ENCODE peak calls at places on chromosomes 2 and 18, in six cellular contexts. H is upper lobe of right lung; L is tibial nerve; S is upper lobe of left lung; Q is gastrocnemius medialis; Z is CD4-positive, alpha-beta T cell. N is an unnamed sample.

GRCh38 chr2:1567556-1568344 is 154.5 kb downstream of the TPO start:
- DNase-seq in H (no peak), Z (no peak), S (no peak), L (no peak), Q (no peak), N (no peak)

GRCh38 chr2:134988994-134989605 is 58.1 kb downstream of the MAP3K19 start:
- DNase-seq in S (no peak), H (no peak), Q (no peak), L (no peak), Z (no peak), N (no peak)

GRCh38 chr2:222844323-222844722 is 16.5 kb upstream of the ACSL3 start:
- DNase-seq in S (no peak), Z (no peak), H (no peak), Q (no peak), L (no peak), N (no peak)

GRCh38 chr18:53906681-53907080 is 317.8 kb downstream of the MBD2 start:
- DNase-seq in S (no peak), L (no peak), Q (no peak), Z (no peak), H (no peak), N (no peak)

GRCh38 chr2:143171817-143172216 is 42.6 kb downstream of the ARHGAP15 start:
- DNase-seq in H (no peak), L (no peak), Q (no peak), S (no peak), Z (no peak), N (no peak)

GRCh38 chr2:156787517-156787916 is 351.3 kb downstream of the GPD2 start:
- DNase-seq in Z (no peak), S (no peak), L (no peak), H (no peak), Q (peak; percentile 45), N (no peak)

GRCh38 chr18:35158728-35159443 is 81.9 kb upstream of the ZNF397 start:
- DNase-seq in Q (no peak), S (no peak), L (no peak), Z (no peak), H (no peak), N (no peak)

GRCh38 chr2:179702912-179703311 is 158.5 kb downstream of the ZNF385B start:
- DNase-seq in Q (no peak), Z (no peak), S (no peak), L (no peak), H (no peak), N (no peak)

GRCh38 chr2:241842620-241843211 is 16.0 kb downstream of the PDCD1 start:
- DNase-seq in Z (no peak), H (peak; percentile 82), S (peak; percentile 83), Q (no peak), L (peak; percentile 36), N (no peak)

GRCh38 chr2:10382313-10383061 is 65.6 kb downstream of the ODC1 start:
- DNase-seq in Q (no peak), Z (peak; percentile 21), L (peak; percentile 14), H (peak; percentile 86), S (no peak), N (no peak)

GRCh38 chr2:161424992-161425391 is 8.9 kb downstream of the TBR1 start:
- DNase-seq in S (no peak), H (no peak), L (no peak), Q (no peak), Z (no peak), N (no peak)

GRCh38 chr2:215460682-215461081 is 24.8 kb upstream of the FN1 start:
- DNase-seq in H (no peak), L (no peak), Q (no peak), Z (no peak), S (no peak), N (no peak)

GRCh38 chr18:7779226-7779625 is 212.1 kb downstream of the PTPRM start:
- DNase-seq in Q (no peak), L (no peak), S (no peak), H (no peak), Z (no peak), N (no peak)

GRCh38 chr18:63199743-63200241 is 119.8 kb downstream of the BCL2 start:
- DNase-seq in Q (no peak), S (no peak), L (no peak), Z (peak; percentile 22), H (no peak), N (no peak)

GRCh38 chr18:48764452-48764851 is 186.3 kb downstream of the SMAD7 start:
- DNase-seq in H (no peak), S (no peak), Q (no peak), Z (no peak), L (no peak), N (no peak)

GRCh38 chr2:36566887-36567286 is 31.1 kb downstream of the FEZ2 start:
- DNase-seq in Z (no peak), S (no peak), Q (no peak), L (no peak), H (no peak), N (no peak)

GRCh38 chr2:66430195-66430905 is 4.6 kb upstream of the MEIS1 start:
- DNase-seq in L (no peak), Q (no peak), Z (no peak), H (no peak), S (no peak), N (no peak)

GRCh38 chr2:10222-10875 is 36.0 kb downstream of the FAM110C start:
- DNase-seq in Q (no peak), S (peak; percentile 87), Z (no peak), H (no peak), L (no peak), N (no peak)

GRCh38 chr2:84946204-84947009 is 24.6 kb upstream of the KCMF1 start:
- DNase-seq in L (no peak), H (no peak), S (no peak), Z (no peak), Q (no peak), N (no peak)

GRCh38 chr2:39593439-39594393 is 72.0 kb upstream of the TMEM178A start:
- DNase-seq in Z (no peak), Q (peak; percentile 20), H (no peak), L (peak; percentile 8), S (no peak), N (no peak)

GRCh38 chr18:78878335-78878734 is 101.3 kb upstream of the SALL3 start:
- DNase-seq in S (peak; percentile 54), L (no peak), Q (no peak), H (no peak), Z (no peak), N (no peak)

GRCh38 chr2:180999274-180999964 is 19.0 kb downstream of the UBE2E3 start:
- DNase-seq in H (no peak), Z (no peak), S (no peak), Q (no peak), L (no peak), N (no peak)

GRCh38 chr18:59072727-59073421 is 66.8 kb upstream of the SEC11C start:
- DNase-seq in S (no peak), Z (no peak), L (no peak), Q (no peak), H (no peak), N (no peak)

DNA sequence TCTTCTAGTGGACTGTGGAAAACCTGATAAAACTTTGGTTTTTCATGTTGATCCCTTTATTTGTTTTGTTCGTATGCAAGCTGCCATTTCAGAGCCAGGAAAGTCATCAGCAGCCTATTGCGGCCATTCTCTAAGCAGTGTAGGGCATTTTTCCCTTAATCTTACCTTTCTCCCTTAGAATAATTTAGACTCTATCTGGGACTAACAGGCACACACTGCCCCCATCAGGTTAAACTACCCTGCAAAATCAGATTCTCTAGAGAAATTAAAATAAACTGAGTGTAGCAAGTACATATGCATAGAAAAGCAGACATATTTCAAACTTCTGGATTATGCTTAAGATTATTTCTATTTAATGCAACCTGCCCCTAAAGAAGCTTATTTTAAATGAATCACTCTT is 347.4 kb downstream of the METTL4 start:
- DNase-seq in Q (no peak), Z (no peak), H (no peak), S (no peak), L (peak; percentile 33), N (no peak)
- TF ChIP-seq CTCF in Q (peak; percentile 23), Z (no peak), H (peak; percentile 46), S (peak; percentile 29), L (peak; percentile 19), N (peak; percentile 70)

GRCh38 chr2:172739651-172740050 is 4.0 kb downstream of the RAPGEF4 start:
- DNase-seq in H (no peak), Q (no peak), S (no peak), L (no peak), Z (no peak), N (no peak)

GRCh38 chr2:172734711-172735645 is 667 bp upstream of the RAPGEF4 start:
- DNase-seq in S (peak; percentile 32), H (no peak), Z (no peak), Q (no peak), L (no peak), N (no peak)

GRCh38 chr2:172736419-172737174 is 952 bp downstream of the RAPGEF4 start:
- DNase-seq in H (no peak), L (no peak), S (no peak), Q (no peak), Z (no peak), N (no peak)

GRCh38 chr2:172740871-172741270 is 5.2 kb downstream of the RAPGEF4 start:
- DNase-seq in S (no peak), Z (no peak), H (no peak), Q (no peak), L (no peak), N (no peak)

GRCh38 chr2:172735646-172736418 is at the start of gene RAPGEF4:
- DNase-seq in H (no peak), S (peak; percentile 71), L (no peak), Q (no peak), Z (no peak), N (no peak)
- TF ChIP-seq CTCF in H (no peak), S (no peak), L (no peak), Q (no peak), Z (no peak), N (no peak)

DNA sequence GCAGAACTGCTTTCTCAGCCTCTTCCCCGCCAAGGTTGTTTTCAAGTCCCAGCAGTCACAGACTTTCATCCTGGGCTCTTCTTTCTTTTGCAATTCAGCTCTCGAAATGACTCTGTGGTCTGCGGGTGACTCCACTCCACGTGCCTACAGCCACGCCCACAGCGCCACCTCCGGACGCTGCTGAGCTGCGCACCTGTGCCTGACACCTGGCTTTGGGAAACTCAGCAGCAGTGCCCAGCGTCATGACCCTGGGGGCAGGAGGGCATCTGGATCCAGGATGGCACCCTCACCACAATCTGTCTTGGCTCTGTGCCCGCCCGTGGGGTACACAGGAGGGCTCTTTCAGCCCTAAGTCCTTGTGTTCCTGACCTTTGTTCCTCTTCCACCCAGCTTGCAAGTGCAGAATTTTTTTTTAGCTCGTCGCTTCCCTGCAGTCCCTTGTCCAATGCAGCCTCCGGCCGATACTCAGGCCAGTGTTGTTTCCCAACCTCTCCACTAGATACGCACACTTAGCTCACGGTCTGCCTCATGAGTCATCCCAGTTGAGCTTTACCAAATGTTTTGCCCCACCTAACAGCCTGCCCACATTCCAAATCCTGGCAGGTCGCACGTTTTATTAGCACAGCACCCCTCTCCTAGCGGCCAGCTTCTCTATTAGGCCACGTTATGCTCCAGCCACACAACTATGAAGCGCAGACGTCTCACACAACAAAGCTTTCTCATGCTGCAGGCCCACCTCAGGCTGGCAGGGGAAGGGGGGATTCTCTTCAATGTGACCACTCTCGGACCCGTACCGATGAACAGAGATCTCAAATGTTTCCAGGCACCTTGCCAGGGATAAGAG is 6.5 kb upstream of the CAPN10 start:
- DNase-seq in S (peak; percentile 93), H (peak; percentile 92), L (no peak), Z (peak; percentile 71), Q (no peak), N (no peak)
- TF ChIP-seq CTCF in S (peak; percentile 66), H (peak; percentile 55), L (peak; percentile 44), Z (peak; percentile 66), Q (no peak), N (no peak)

DNA sequence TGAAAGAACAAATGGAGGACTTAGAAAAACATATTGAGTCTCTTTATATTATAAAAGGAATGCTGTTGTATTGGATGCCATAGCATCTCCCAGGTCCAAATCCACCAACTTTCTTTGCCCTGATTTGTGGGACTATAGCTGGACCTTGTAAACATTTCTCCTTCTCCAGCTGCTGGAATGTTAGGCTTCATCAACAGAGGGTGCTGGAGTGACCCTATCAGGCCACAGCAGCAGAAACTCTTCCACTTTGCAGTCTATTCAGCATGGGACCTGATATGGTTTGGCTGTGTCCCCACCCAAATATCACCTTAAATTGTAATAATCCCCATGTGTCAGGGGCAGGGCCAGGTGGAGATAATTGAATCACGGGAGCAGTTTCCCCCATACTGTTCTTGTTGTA is 138.4 kb upstream of the ARL4C start:
- DNase-seq in Q (no peak), S (no peak), L (no peak), Z (no peak), H (no peak), N (no peak)
- TF ChIP-seq CTCF in Q (no peak), S (no peak), L (no peak), Z (no peak), H (no peak), N (no peak)

N was measured in D721Med.